ENCODE peak calls at places on chromosomes 4 and X, in four cellular contexts. E is hepatic stellate cell, Z is fibroblast of mammary gland, R is putamen. A is an unnamed sample.
A peak's percentile ranks its signal among the peaks of the same experiment; 100 is the strongest.

GRCh38 chrX:118839334-118839958 is 15.8 kb downstream of the ZCCHC12 start:
- DNase-seq in E (peak; percentile 24), Z (peak; percentile 35), R (peak; percentile 77), A (peak; percentile 23)

GRCh38 chr4:98653890-98654867 is 4.2 kb downstream of the TSPAN5 start:
- DNase-seq in E (peak; percentile 61), Z (peak; percentile 97), R (no peak), A (peak; percentile 78)

GRCh38 chr4:123750044-123750443 is 353.4 kb downstream of the SPRY1 start:
- DNase-seq in E (no peak), Z (no peak), R (no peak), A (no peak)

GRCh38 chr4:66252291-66252690 is 582.0 kb upstream of the EPHA5 start:
- DNase-seq in E (no peak), Z (no peak), R (no peak), A (peak; percentile 3)

GRCh38 chrX:15849555-15849954 is 5.1 kb downstream of the AP1S2 start:
- DNase-seq in E (no peak), Z (peak; percentile 18), R (no peak), A (peak; percentile 10)

GRCh38 chr4:103754844-103755243 is 35.1 kb upstream of the TACR3 start:
- DNase-seq in E (no peak), Z (peak; percentile 21), R (no peak), A (peak; percentile 97)

GRCh38 chrX:75365243-75365975 is 91.5 kb downstream of the UPRT start:
- DNase-seq in E (no peak), Z (no peak), R (no peak), A (no peak)

GRCh38 chr4:1240721-1241465 is 8.0 kb downstream of the CTBP1 start:
- DNase-seq in E (no peak), Z (no peak), R (no peak), A (no peak)

GRCh38 chrX:135477576-135477975 is 42.9 kb upstream of the INTS6L start:
- DNase-seq in E (no peak), Z (peak; percentile 63), R (peak; percentile 58), A (peak; percentile 77)

GRCh38 chr4:55372259-55372658 is 23.5 kb upstream of the TMEM165 start:
- DNase-seq in E (peak; percentile 41), Z (peak; percentile 88), R (no peak), A (no peak)

GRCh38 chrX:133610056-133610455 is 194.8 kb upstream of the GPC4 start:
- DNase-seq in E (no peak), Z (peak; percentile 82), R (no peak), A (no peak)

GRCh38 chrX:136528645-136529315 is 3.2 kb upstream of the VGLL1 start:
- DNase-seq in E (no peak), Z (peak; percentile 1), R (no peak), A (peak; percentile 30)

GRCh38 chr4:107853444-107854325 is 29.0 kb downstream of the SGMS2 start:
- DNase-seq in E (no peak), Z (peak; percentile 86), R (no peak), A (peak; percentile 49)

GRCh38 chr4:173521474-173522159 is 8.4 kb downstream of the HAND2 start:
- DNase-seq in E (peak; percentile 33), Z (no peak), R (no peak), A (no peak)

GRCh38 chrX:56564182-56564885 is 907 bp downstream of the UBQLN2 start:
- DNase-seq in E (peak; percentile 10), Z (peak; percentile 46), R (peak; percentile 28), A (peak; percentile 85)

GRCh38 chr4:41189669-41190068 is 24.7 kb downstream of the APBB2 start:
- DNase-seq in E (no peak), Z (no peak), R (no peak), A (no peak)

GRCh38 chr4:98260047-98260578 is 1.1 kb upstream of the RAP1GDS1 start:
- DNase-seq in E (peak; percentile 32), Z (peak; percentile 18), R (peak; percentile 47), A (peak; percentile 29)

GRCh38 chr4:95798727-95799126 is 41.2 kb upstream of the PDHA2 start:
- DNase-seq in E (no peak), Z (no peak), R (no peak), A (no peak)

GRCh38 chrX:8848921-8849320 is 47.7 kb upstream of the FAM9A start:
- DNase-seq in E (no peak), Z (peak; percentile 34), R (no peak), A (peak; percentile 29)

GRCh38 chr4:53653484-53654053 is 62.3 kb upstream of the LNX1 start:
- DNase-seq in E (no peak), Z (peak; percentile 35), R (no peak), A (peak; percentile 12)

GRCh38 chrX:11952176-11952720 is 186.0 kb upstream of the FRMPD4 start:
- DNase-seq in E (no peak), Z (peak; percentile 46), R (no peak), A (no peak)

GRCh38 chr4:56288663-56289062 is 98.6 kb downstream of the AASDH start:
- DNase-seq in E (no peak), Z (no peak), R (no peak), A (no peak)

GRCh38 chr4:8377103-8378075 is 63.1 kb downstream of the ACOX3 start:
- DNase-seq in E (no peak), Z (no peak), R (no peak), A (no peak)

GRCh38 chr4:26307027-26307426 is 13.8 kb upstream of the RBPJ start:
- DNase-seq in E (no peak), Z (peak; percentile 57), R (no peak), A (no peak)

GRCh38 chr4:139814285-139815015 is 148.8 kb downstream of the MGST2 start:
- DNase-seq in E (no peak), Z (peak; percentile 30), R (peak; percentile 23), A (peak; percentile 80)

GRCh38 chr4:150082241-150082640 is 4.0 kb downstream of the DCLK2 start:
- DNase-seq in E (peak; percentile 9), Z (no peak), R (no peak), A (no peak)

GRCh38 chrX:129961180-129962083 is 21.0 kb upstream of the BCORL1 start:
- DNase-seq in E (no peak), Z (no peak), R (no peak), A (peak; percentile 60)

GRCh38 chr4:72006576-72006975 is 25.2 kb upstream of the NPFFR2 start:
- DNase-seq in E (peak; percentile 9), Z (peak; percentile 69), R (no peak), A (peak; percentile 78)

GRCh38 chr4:128635141-128635911 is 174.2 kb upstream of the JADE1 start:
- DNase-seq in E (no peak), Z (peak; percentile 83), R (peak; percentile 52), A (peak; percentile 37)

GRCh38 chr4:77917075-77917474 is 54.4 kb downstream of the MRPL1 start:
- DNase-seq in E (no peak), Z (no peak), R (no peak), A (no peak)

A was measured in epithelial cell of esophagus.